ENCODE peak calls at places on chromosomes 16 and 17, in eight cellular contexts. One of them, this sample, is unnamed.

GRCh38 chr17:65587602-65588193 is 26.2 kb upstream of the AXIN2 start:
- DNase-seq in breast epithelium: no peak
- DNase-seq in K562: no peak
- DNase-seq in suprapubic skin: no peak
- DNase-seq in GM12892: no peak
- DNase-seq in transverse colon: no peak
- DNase-seq in esophagus muscularis mucosa: no peak
- DNase-seq in HCT116: no peak
- DNase-seq in this sample: no peak

GRCh38 chr17:4406386-4406785 is 27.4 kb upstream of the SPNS3 start:
- DNase-seq in breast epithelium: no peak
- DNase-seq in K562: no peak
- DNase-seq in suprapubic skin: no peak
- DNase-seq in GM12892: no peak
- DNase-seq in transverse colon: no peak
- DNase-seq in esophagus muscularis mucosa: no peak
- DNase-seq in HCT116: no peak
- DNase-seq in this sample: no peak

GRCh38 chr16:88750854-88751253 is 34.2 kb downstream of the PIEZO1 start:
- DNase-seq in breast epithelium: no peak
- DNase-seq in K562: no peak
- DNase-seq in suprapubic skin: no peak
- DNase-seq in GM12892: no peak
- DNase-seq in transverse colon: no peak
- DNase-seq in esophagus muscularis mucosa: no peak
- DNase-seq in HCT116: no peak
- DNase-seq in this sample: no peak

GRCh38 chr17:78111727-78112507 is 16.6 kb downstream of the TMC6 start:
- DNase-seq in breast epithelium: no peak
- DNase-seq in K562: no peak
- DNase-seq in suprapubic skin: no peak
- DNase-seq in GM12892: no peak
- DNase-seq in transverse colon: no peak
- DNase-seq in esophagus muscularis mucosa: no peak
- DNase-seq in HCT116: no peak
- DNase-seq in this sample: peak

GRCh38 chr16:11675561-11676511 is 7.6 kb downstream of the SNN start:
- DNase-seq in breast epithelium: peak
- DNase-seq in K562: no peak
- DNase-seq in suprapubic skin: no peak
- DNase-seq in GM12892: no peak
- DNase-seq in transverse colon: peak
- DNase-seq in esophagus muscularis mucosa: no peak
- DNase-seq in HCT116: peak
- DNase-seq in this sample: peak

GRCh38 chr17:3754458-3755334 is 31.0 kb downstream of the HASPIN start:
- DNase-seq in breast epithelium: peak
- DNase-seq in K562: peak
- DNase-seq in suprapubic skin: peak
- DNase-seq in GM12892: peak
- DNase-seq in transverse colon: peak
- DNase-seq in esophagus muscularis mucosa: no peak
- DNase-seq in HCT116: peak
- DNase-seq in this sample: no peak

GRCh38 chr16:13558752-13559151 is 361.2 kb upstream of the ERCC4 start:
- DNase-seq in breast epithelium: no peak
- DNase-seq in K562: no peak
- DNase-seq in suprapubic skin: no peak
- DNase-seq in GM12892: no peak
- DNase-seq in transverse colon: no peak
- DNase-seq in esophagus muscularis mucosa: peak
- DNase-seq in HCT116: no peak
- DNase-seq in this sample: no peak

GRCh38 chr17:13544292-13544691 is 57.4 kb downstream of the HS3ST3A1 start:
- DNase-seq in breast epithelium: peak
- DNase-seq in K562: no peak
- DNase-seq in suprapubic skin: peak
- DNase-seq in GM12892: no peak
- DNase-seq in transverse colon: peak
- DNase-seq in esophagus muscularis mucosa: peak
- DNase-seq in HCT116: no peak
- DNase-seq in this sample: peak

GRCh38 chr17:68790931-68791330 is 164.3 kb downstream of the ABCA8 start:
- DNase-seq in breast epithelium: no peak
- DNase-seq in K562: no peak
- DNase-seq in suprapubic skin: no peak
- DNase-seq in GM12892: no peak
- DNase-seq in transverse colon: no peak
- DNase-seq in esophagus muscularis mucosa: no peak
- DNase-seq in HCT116: no peak
- DNase-seq in this sample: no peak

GRCh38 chr16:1980026-1980769 is 1.1 kb downstream of the NOXO1 start:
- DNase-seq in breast epithelium: no peak
- DNase-seq in K562: no peak
- DNase-seq in suprapubic skin: no peak
- DNase-seq in GM12892: no peak
- DNase-seq in transverse colon: no peak
- DNase-seq in esophagus muscularis mucosa: no peak
- DNase-seq in HCT116: no peak
- DNase-seq in this sample: no peak

GRCh38 chr16:27326251-27326650 is 12.5 kb downstream of the IL4R start:
- DNase-seq in breast epithelium: no peak
- DNase-seq in K562: no peak
- DNase-seq in suprapubic skin: no peak
- DNase-seq in GM12892: no peak
- DNase-seq in transverse colon: no peak
- DNase-seq in esophagus muscularis mucosa: no peak
- DNase-seq in HCT116: no peak
- DNase-seq in this sample: no peak

GRCh38 chr16:27323781-27324561 is 10.2 kb downstream of the IL4R start:
- DNase-seq in breast epithelium: no peak
- DNase-seq in K562: no peak
- DNase-seq in suprapubic skin: no peak
- DNase-seq in GM12892: no peak
- DNase-seq in transverse colon: no peak
- DNase-seq in esophagus muscularis mucosa: no peak
- DNase-seq in HCT116: no peak
- DNase-seq in this sample: peak

GRCh38 chr16:27322858-27323780 is 9.3 kb downstream of the IL4R start:
- DNase-seq in breast epithelium: peak
- DNase-seq in K562: no peak
- DNase-seq in suprapubic skin: no peak
- DNase-seq in GM12892: no peak
- DNase-seq in transverse colon: peak
- DNase-seq in esophagus muscularis mucosa: no peak
- DNase-seq in HCT116: no peak
- DNase-seq in this sample: peak

GRCh38 chr16:27325736-27326135 is 12.0 kb downstream of the IL4R start:
- DNase-seq in breast epithelium: no peak
- DNase-seq in K562: no peak
- DNase-seq in suprapubic skin: no peak
- DNase-seq in GM12892: no peak
- DNase-seq in transverse colon: no peak
- DNase-seq in esophagus muscularis mucosa: no peak
- DNase-seq in HCT116: no peak
- DNase-seq in this sample: peak

GRCh38 chr16:27324851-27325301 is 11.1 kb downstream of the IL4R start:
- DNase-seq in breast epithelium: no peak
- DNase-seq in K562: no peak
- DNase-seq in suprapubic skin: no peak
- DNase-seq in GM12892: no peak
- DNase-seq in transverse colon: peak
- DNase-seq in esophagus muscularis mucosa: no peak
- DNase-seq in HCT116: no peak
- DNase-seq in this sample: peak
- TF ChIP-seq POLR2AphosphoS5 in breast epithelium: no peak
- TF ChIP-seq POLR2AphosphoS5 in K562: no peak
- TF ChIP-seq POLR2AphosphoS5 in suprapubic skin: no peak
- TF ChIP-seq POLR2AphosphoS5 in GM12892: no peak
- TF ChIP-seq POLR2AphosphoS5 in transverse colon: no peak
- TF ChIP-seq POLR2AphosphoS5 in esophagus muscularis mucosa: peak
- TF ChIP-seq POLR2AphosphoS5 in HCT116: no peak
- TF ChIP-seq POLR2AphosphoS5 in this sample: no peak

GRCh38 chr16:65523258-65523950 is 401.5 kb upstream of the CDH11 start:
- DNase-seq in breast epithelium: no peak
- DNase-seq in K562: no peak
- DNase-seq in suprapubic skin: no peak
- DNase-seq in GM12892: no peak
- DNase-seq in transverse colon: no peak
- DNase-seq in esophagus muscularis mucosa: no peak
- DNase-seq in HCT116: no peak
- DNase-seq in this sample: no peak

GRCh38 chr16:65524997-65525396 is 403.1 kb upstream of the CDH11 start:
- DNase-seq in breast epithelium: no peak
- DNase-seq in K562: no peak
- DNase-seq in suprapubic skin: no peak
- DNase-seq in GM12892: no peak
- DNase-seq in transverse colon: no peak
- DNase-seq in esophagus muscularis mucosa: no peak
- DNase-seq in HCT116: no peak
- DNase-seq in this sample: no peak

GRCh38 chr16:65521685-65522338 is 399.9 kb upstream of the CDH11 start:
- DNase-seq in breast epithelium: no peak
- DNase-seq in K562: no peak
- DNase-seq in suprapubic skin: no peak
- DNase-seq in GM12892: no peak
- DNase-seq in transverse colon: no peak
- DNase-seq in esophagus muscularis mucosa: no peak
- DNase-seq in HCT116: no peak
- DNase-seq in this sample: no peak

GRCh38 chr16:65524231-65524630 is 402.4 kb upstream of the CDH11 start:
- DNase-seq in breast epithelium: no peak
- DNase-seq in K562: no peak
- DNase-seq in suprapubic skin: no peak
- DNase-seq in GM12892: no peak
- DNase-seq in transverse colon: no peak
- DNase-seq in esophagus muscularis mucosa: no peak
- DNase-seq in HCT116: no peak
- DNase-seq in this sample: no peak

GRCh38 chr16:65522412-65522811 is 400.5 kb upstream of the CDH11 start:
- DNase-seq in breast epithelium: no peak
- DNase-seq in K562: no peak
- DNase-seq in suprapubic skin: no peak
- DNase-seq in GM12892: no peak
- DNase-seq in transverse colon: no peak
- DNase-seq in esophagus muscularis mucosa: no peak
- DNase-seq in HCT116: no peak
- DNase-seq in this sample: no peak
- TF ChIP-seq POLR2A in breast epithelium: no peak
- TF ChIP-seq POLR2A in K562: no peak
- TF ChIP-seq POLR2A in suprapubic skin: no peak
- TF ChIP-seq POLR2A in GM12892: no peak
- TF ChIP-seq POLR2A in transverse colon: no peak
- TF ChIP-seq POLR2A in esophagus muscularis mucosa: no peak
- TF ChIP-seq POLR2A in HCT116: no peak
- TF ChIP-seq POLR2A in this sample: no peak

DNA sequence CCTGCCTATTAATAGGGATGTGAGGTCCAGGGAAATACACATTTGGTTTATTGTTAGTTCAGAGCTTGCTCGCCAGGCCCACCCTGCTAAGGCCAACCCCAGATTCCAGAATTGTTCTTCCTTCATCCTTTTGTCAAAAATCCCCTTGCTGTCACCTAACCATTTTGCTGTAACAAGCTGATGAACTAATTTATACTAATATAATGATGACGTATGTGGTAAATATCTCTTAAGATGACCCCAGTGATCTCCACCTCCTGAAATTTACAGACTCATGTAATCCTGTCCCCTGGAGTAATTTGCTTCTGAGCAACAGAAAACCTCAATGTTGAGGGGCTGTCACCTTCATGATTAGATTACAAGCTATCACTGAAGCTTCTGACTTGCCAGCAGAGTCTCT is 236.3 kb upstream of the N4BP1 start:
- DNase-seq in breast epithelium: no peak
- DNase-seq in K562: no peak
- DNase-seq in suprapubic skin: no peak
- DNase-seq in GM12892: no peak
- DNase-seq in transverse colon: no peak
- DNase-seq in esophagus muscularis mucosa: no peak
- DNase-seq in HCT116: no peak
- DNase-seq in this sample: no peak
- TF ChIP-seq POLR2AphosphoS5 in breast epithelium: no peak
- TF ChIP-seq POLR2AphosphoS5 in K562: no peak
- TF ChIP-seq POLR2AphosphoS5 in suprapubic skin: no peak
- TF ChIP-seq POLR2AphosphoS5 in GM12892: no peak
- TF ChIP-seq POLR2AphosphoS5 in transverse colon: no peak
- TF ChIP-seq POLR2AphosphoS5 in esophagus muscularis mucosa: no peak
- TF ChIP-seq POLR2AphosphoS5 in HCT116: no peak
- TF ChIP-seq POLR2AphosphoS5 in this sample: no peak

GRCh38 chr17:752002-752619 is at the start of gene GEMIN4:
- DNase-seq in breast epithelium: peak
- DNase-seq in K562: peak
- DNase-seq in suprapubic skin: peak
- DNase-seq in GM12892: peak
- DNase-seq in transverse colon: peak
- DNase-seq in esophagus muscularis mucosa: peak
- DNase-seq in HCT116: peak
- DNase-seq in this sample: peak
- TF ChIP-seq POLR2A in breast epithelium: peak
- TF ChIP-seq POLR2A in K562: peak
- TF ChIP-seq POLR2A in suprapubic skin: peak
- TF ChIP-seq POLR2A in GM12892: peak
- TF ChIP-seq POLR2A in transverse colon: peak
- TF ChIP-seq POLR2A in esophagus muscularis mucosa: peak
- TF ChIP-seq POLR2A in HCT116: peak
- TF ChIP-seq POLR2A in this sample: peak

DNA sequence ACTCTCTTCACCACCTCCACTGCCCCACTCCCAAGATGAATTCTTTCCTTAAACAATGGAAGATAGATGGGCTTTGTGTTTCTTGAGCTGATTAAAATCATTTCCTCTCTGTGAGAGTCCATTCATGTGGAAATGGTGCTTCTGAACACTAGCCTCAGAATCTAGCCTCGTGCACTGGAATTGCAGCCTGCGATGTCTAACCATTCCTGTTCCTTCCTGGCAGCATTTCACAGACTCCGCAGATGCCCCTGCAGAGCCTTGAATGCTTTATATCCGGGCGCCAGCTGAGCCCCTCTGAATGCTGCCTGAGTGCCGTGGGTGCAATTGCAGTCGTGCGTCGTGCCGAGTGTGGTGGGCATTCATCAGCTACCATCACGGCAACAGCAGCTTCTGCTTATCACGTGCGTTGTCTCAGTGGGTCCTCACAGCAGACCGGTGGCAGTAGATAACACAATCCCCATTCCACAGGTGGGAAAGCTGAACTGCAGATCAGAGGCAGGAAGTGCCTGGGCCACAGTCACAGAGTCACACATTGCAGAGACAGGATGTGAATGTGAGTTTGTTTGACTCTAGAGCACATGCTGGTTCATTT is 172.8 kb upstream of the WSCD1 start:
- DNase-seq in breast epithelium: no peak
- DNase-seq in K562: no peak
- DNase-seq in suprapubic skin: no peak
- DNase-seq in GM12892: no peak
- DNase-seq in transverse colon: no peak
- DNase-seq in esophagus muscularis mucosa: no peak
- DNase-seq in HCT116: no peak
- DNase-seq in this sample: no peak
- TF ChIP-seq POLR2AphosphoS5 in breast epithelium: no peak
- TF ChIP-seq POLR2AphosphoS5 in K562: no peak
- TF ChIP-seq POLR2AphosphoS5 in suprapubic skin: no peak
- TF ChIP-seq POLR2AphosphoS5 in GM12892: no peak
- TF ChIP-seq POLR2AphosphoS5 in transverse colon: no peak
- TF ChIP-seq POLR2AphosphoS5 in esophagus muscularis mucosa: no peak
- TF ChIP-seq POLR2AphosphoS5 in HCT116: no peak
- TF ChIP-seq POLR2AphosphoS5 in this sample: no peak

GRCh38 chr17:39952665-39953470 is 9.9 kb upstream of the GSDMA start:
- DNase-seq in breast epithelium: peak
- DNase-seq in K562: peak
- DNase-seq in suprapubic skin: peak
- DNase-seq in GM12892: peak
- DNase-seq in transverse colon: peak
- DNase-seq in esophagus muscularis mucosa: peak
- DNase-seq in HCT116: peak
- DNase-seq in this sample: peak
- TF ChIP-seq POLR2A in breast epithelium: no peak
- TF ChIP-seq POLR2A in K562: no peak
- TF ChIP-seq POLR2A in suprapubic skin: no peak
- TF ChIP-seq POLR2A in GM12892: peak
- TF ChIP-seq POLR2A in transverse colon: peak
- TF ChIP-seq POLR2A in esophagus muscularis mucosa: no peak
- TF ChIP-seq POLR2A in HCT116: no peak
- TF ChIP-seq POLR2A in this sample: no peak

This sample was measured in sigmoid colon.